ENCODE peak calls at places on chromosomes 3 and 15, in seven cellular contexts. W is nephron progenitor cell, H is kidney epithelial cell, E is mucosa of descending colon, U is neural progenitor cell, Z is GM20000, L is Caco-2. D is an unnamed sample.

GRCh38 chr3:72810063-72810462 is 38.2 kb downstream of the SHQ1 start:
- DNase-seq in W (no peak), H (no peak), E (no peak), U (peak; percentile 37), Z (no peak), L (no peak), D (no peak)

GRCh38 chr3:150545419-150546225 is 674 bp downstream of the SERP1 start:
- DNase-seq in W (no peak), H (no peak), E (no peak), U (peak; percentile 11), Z (peak; percentile 7), L (peak; percentile 27), D (peak; percentile 29)

GRCh38 chr3:14608298-14608697 is 43.3 kb upstream of the CCDC174 start:
- DNase-seq in W (no peak), H (no peak), E (no peak), U (peak; percentile 25), Z (no peak), L (no peak), D (no peak)

GRCh38 chr3:148006508-148006907 is 597.3 kb downstream of the ZIC1 start:
- DNase-seq in W (no peak), H (peak; percentile 70), E (no peak), U (peak; percentile 11), Z (no peak), L (no peak), D (no peak)

GRCh38 chr15:62606376-62607164 is 436.0 kb upstream of the TPM1 start:
- DNase-seq in W (no peak), H (peak; percentile 97), E (no peak), U (no peak), Z (no peak), L (no peak), D (no peak)

GRCh38 chr3:181103605-181104004 is 114.1 kb upstream of the DNAJC19 start:
- DNase-seq in W (peak; percentile 12), H (no peak), E (no peak), U (peak; percentile 88), Z (no peak), L (peak; percentile 22), D (no peak)

GRCh38 chr3:30605005-30605404 is 1.4 kb upstream of the TGFBR2 start:
- DNase-seq in W (no peak), H (no peak), E (no peak), U (no peak), Z (no peak), L (no peak), D (no peak)

GRCh38 chr15:64851503-64851840 is 9.8 kb downstream of the PLEKHO2 start:
- DNase-seq in W (no peak), H (no peak), E (no peak), U (peak; percentile 32), Z (no peak), L (no peak), D (no peak)

GRCh38 chr3:169769287-169770181 is at the start of gene ACTRT3:
- DNase-seq in W (peak; percentile 81), H (no peak), E (peak; percentile 86), U (peak; percentile 92), Z (peak; percentile 77), L (no peak), D (peak; percentile 67)

GRCh38 chr3:29922990-29923746 is 642.3 kb downstream of the RBMS3 start:
- DNase-seq in W (no peak), H (peak; percentile 86), E (no peak), U (no peak), Z (no peak), L (no peak), D (no peak)

GRCh38 chr3:189827108-189827507 is 195.9 kb downstream of the TP63 start:
- DNase-seq in W (no peak), H (no peak), E (no peak), U (no peak), Z (no peak), L (no peak), D (no peak)

GRCh38 chr3:64530434-64531049 is 157.3 kb downstream of the ADAMTS9 start:
- DNase-seq in W (peak; percentile 74), H (no peak), E (no peak), U (peak; percentile 79), Z (peak; percentile 31), L (peak; percentile 71), D (peak; percentile 39)

GRCh38 chr15:56165234-56165633 is 78.4 kb downstream of the RFX7 start:
- DNase-seq in W (no peak), H (no peak), E (no peak), U (no peak), Z (no peak), L (no peak), D (no peak)

DNA sequence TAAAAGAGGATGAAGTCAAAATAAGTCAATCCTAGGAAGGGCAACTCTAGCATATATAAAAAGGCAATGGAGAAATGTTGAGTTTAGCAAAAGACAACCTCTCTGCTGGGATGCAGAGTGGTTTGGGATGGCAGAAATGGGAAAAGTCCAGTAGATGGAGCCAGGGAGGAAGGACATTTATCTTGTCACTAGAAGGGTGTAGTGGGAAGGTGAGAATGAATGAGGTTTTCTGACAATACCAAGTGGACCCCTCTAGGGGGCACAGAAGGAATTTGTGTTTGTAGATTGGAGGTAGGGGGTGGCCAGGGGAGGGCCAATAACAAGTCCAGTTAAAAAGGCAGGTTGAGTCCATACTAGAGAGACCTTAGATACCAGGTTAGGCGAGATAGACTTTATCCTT is 80.0 kb downstream of the THSD4 start:
- DNase-seq in W (no peak), H (no peak), E (no peak), U (peak; percentile 37), Z (no peak), L (peak; percentile 29), D (no peak)
- TF ChIP-seq CTCF in W (peak; percentile 13), H (no peak), E (no peak), U (peak; percentile 48), Z (no peak), L (peak; percentile 31), D (peak; percentile 12)

DNA sequence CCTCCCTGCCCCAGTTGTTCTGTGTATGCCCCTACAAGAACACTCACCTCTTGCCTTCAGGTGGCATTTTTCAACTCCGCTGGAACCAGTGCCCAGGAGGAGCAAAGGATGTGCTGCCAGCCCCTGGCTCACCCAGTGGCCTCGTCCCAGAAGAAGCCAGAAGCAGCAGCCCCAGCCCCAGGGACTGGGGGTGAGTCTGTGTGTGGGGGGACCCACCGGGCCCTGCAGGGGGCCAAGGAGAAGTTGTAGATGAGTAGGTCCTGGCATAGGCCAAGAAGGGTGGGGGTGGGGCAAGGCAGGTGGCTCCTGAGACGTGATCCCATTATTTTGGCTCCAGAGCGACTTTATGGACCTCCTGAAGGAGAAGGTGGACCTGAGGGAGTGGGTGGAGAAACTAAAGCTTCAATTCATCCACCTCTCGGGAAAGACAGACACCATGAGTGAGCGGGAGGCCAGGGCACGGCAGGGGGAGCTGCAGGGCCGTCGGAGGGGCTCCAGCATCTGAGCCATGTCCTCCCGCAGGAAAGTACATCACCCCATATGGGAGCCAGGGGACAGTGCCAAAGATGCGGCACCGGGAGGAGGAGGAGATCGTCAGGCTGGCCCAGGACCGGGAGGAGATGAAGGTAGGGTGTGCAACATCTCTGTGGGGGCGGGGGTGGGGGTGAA is 29.3 kb downstream of the NGRN start:
- DNase-seq in W (no peak), H (no peak), E (no peak), U (no peak), Z (no peak), L (no peak), D (no peak)
- TF ChIP-seq CTCF in W (peak; percentile 7), H (peak; percentile 10), E (no peak), U (peak; percentile 25), Z (no peak), L (no peak), D (peak; percentile 8)

GRCh38 chr15:35290301-35290721 is 205.2 kb upstream of the NANOGP8 start:
- DNase-seq in W (no peak), H (no peak), E (no peak), U (no peak), Z (no peak), L (no peak), D (no peak)

GRCh38 chr15:35288580-35288979 is 203.5 kb upstream of the NANOGP8 start:
- DNase-seq in W (no peak), H (no peak), E (no peak), U (no peak), Z (no peak), L (no peak), D (no peak)

GRCh38 chr15:35286721-35287120 is 201.6 kb upstream of the NANOGP8 start:
- DNase-seq in W (no peak), H (no peak), E (no peak), U (no peak), Z (no peak), L (no peak), D (no peak)

GRCh38 chr15:35293353-35294130 is 208.4 kb upstream of the NANOGP8 start:
- DNase-seq in W (no peak), H (peak; percentile 69), E (no peak), U (no peak), Z (no peak), L (peak; percentile 57), D (no peak)

DNA sequence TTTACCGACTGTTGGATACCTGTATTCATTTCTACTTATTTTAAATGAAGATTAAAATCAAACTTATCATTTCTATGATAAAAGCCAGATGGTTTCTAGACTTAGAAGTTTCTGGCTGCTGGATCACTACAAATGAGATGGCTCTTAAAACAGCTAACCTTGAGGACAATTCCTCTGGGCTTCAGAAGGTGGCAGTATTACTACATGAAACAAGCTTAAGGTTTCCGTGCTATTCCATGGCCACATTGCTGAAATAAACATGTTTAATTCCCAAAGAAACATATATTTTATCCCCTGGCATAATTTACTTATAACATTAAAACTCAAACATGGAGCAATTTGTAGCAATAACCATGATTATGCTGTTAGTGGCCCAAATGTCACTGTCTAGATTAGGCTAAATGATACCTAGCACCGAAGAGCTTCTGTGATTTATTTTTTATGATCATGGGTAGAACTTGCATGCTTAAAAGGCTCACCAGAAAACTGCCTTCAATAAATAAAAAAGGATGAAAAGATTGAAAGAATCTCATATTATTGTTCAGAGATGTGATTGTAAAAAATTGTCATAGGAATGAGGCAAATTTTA is 204.0 kb upstream of the NANOGP8 start:
- DNase-seq in W (peak; percentile 25), H (no peak), E (no peak), U (peak; percentile 63), Z (peak; percentile 48), L (peak; percentile 51), D (no peak)
- TF ChIP-seq CTCF in W (peak; percentile 84), H (peak; percentile 71), E (peak; percentile 41), U (peak; percentile 80), Z (peak; percentile 57), L (peak; percentile 73), D (peak; percentile 87)

GRCh38 chr3:48738144-48738536 is 21.1 kb upstream of the IP6K2 start:
- DNase-seq in W (no peak), H (no peak), E (no peak), U (no peak), Z (no peak), L (no peak), D (no peak)

GRCh38 chr3:48739617-48739954 is 22.6 kb upstream of the IP6K2 start:
- DNase-seq in W (no peak), H (no peak), E (no peak), U (no peak), Z (peak; percentile 36), L (no peak), D (no peak)

GRCh38 chr3:48738926-48739616 is 22.1 kb upstream of the IP6K2 start:
- DNase-seq in W (no peak), H (no peak), E (peak; percentile 76), U (no peak), Z (no peak), L (no peak), D (no peak)

GRCh38 chr3:48743773-48744172 is 26.8 kb upstream of the IP6K2 start:
- DNase-seq in W (no peak), H (no peak), E (no peak), U (no peak), Z (no peak), L (no peak), D (no peak)

GRCh38 chr3:48739955-48740823 is 23.2 kb upstream of the IP6K2 start:
- DNase-seq in W (peak; percentile 79), H (no peak), E (peak; percentile 95), U (peak; percentile 85), Z (peak; percentile 87), L (peak; percentile 66), D (peak; percentile 59)
- TF ChIP-seq CTCF in W (peak; percentile 85), H (peak; percentile 89), E (peak; percentile 79), U (peak; percentile 77), Z (peak; percentile 92), L (peak; percentile 61), D (peak; percentile 78)